ENCODE peak calls at places on chromosomes 7 and 10, in eight cellular contexts. G, Y, Q, J, Z, R, O and T are unnamed samples.

GRCh38 chr10:100104300-100104699 is 22.6 kb upstream of the CPN1 start:
- DNase-seq in G (peak; percentile 32), Y (no peak), Q (no peak), J (no peak), Z (no peak), R (no peak), O (no peak), T (no peak)

GRCh38 chr10:97138777-97139317 is 46.9 kb downstream of the SLIT1 start:
- DNase-seq in G (no peak), Y (peak; percentile 30), Q (no peak), J (no peak), Z (no peak), R (no peak), O (peak; percentile 34), T (no peak)

GRCh38 chr7:37027557-37028341 is 303.5 kb upstream of the AOAH start:
- DNase-seq in G (no peak), Y (no peak), Q (no peak), J (no peak), Z (no peak), R (no peak), O (no peak), T (no peak)

GRCh38 chr10:1369665-1370064 is 313.5 kb downstream of the WDR37 start:
- DNase-seq in G (no peak), Y (no peak), Q (no peak), J (no peak), Z (no peak), R (no peak), O (no peak), T (no peak)

GRCh38 chr10:18260308-18260971 is 120.2 kb downstream of the CACNB2 start:
- DNase-seq in G (no peak), Y (no peak), Q (no peak), J (peak; percentile 37), Z (peak; percentile 30), R (no peak), O (no peak), T (no peak)

GRCh38 chr10:92268763-92269162 is 22.1 kb downstream of the CPEB3 start:
- DNase-seq in G (no peak), Y (no peak), Q (no peak), J (no peak), Z (no peak), R (no peak), O (no peak), T (no peak)

GRCh38 chr7:127239814-127240213 is 12.9 kb downstream of the GRM8 start:
- DNase-seq in G (no peak), Y (no peak), Q (no peak), J (no peak), Z (no peak), R (no peak), O (no peak), T (no peak)

GRCh38 chr7:137741443-137741842 is 105.3 kb downstream of the DGKI start:
- DNase-seq in G (no peak), Y (no peak), Q (no peak), J (no peak), Z (no peak), R (no peak), O (no peak), T (no peak)